ENCODE peak calls at places on chromosomes 6 and 20, in nine cellular contexts. S is HCT116, T is PC-9, B is cardiac fibroblast, K is fibroblast of the aortic adventitia, Y is heart right ventricle, Q is transverse colon, C is HL-60, D is hepatocyte. V is an unnamed sample.

GRCh38 chr20:47382746-47383145 is 26.2 kb upstream of the ZMYND8 start:
- DNase-seq in S (no peak), T (no peak), B (no peak), K (no peak), Y (no peak), Q (no peak), C (no peak), D (no peak), V (no peak)

GRCh38 chr20:21713901-21714296 is 8.4 kb downstream of the PAX1 start:
- DNase-seq in S (no peak), T (no peak), B (no peak), K (no peak), Y (no peak), Q (no peak), C (no peak), D (no peak), V (no peak)

GRCh38 chr6:93272201-93272600 is 147.2 kb downstream of the EPHA7 start:
- DNase-seq in S (no peak), T (no peak), B (no peak), K (no peak), Y (no peak), Q (no peak), C (no peak), D (no peak), V (no peak)

GRCh38 chr20:19265646-19266374 is 53.4 kb downstream of the SLC24A3 start:
- DNase-seq in S (no peak), T (no peak), B (no peak), K (no peak), Y (no peak), Q (no peak), C (no peak), D (no peak), V (no peak)

GRCh38 chr6:1190361-1190760 is 121.5 kb upstream of the FOXQ1 start:
- DNase-seq in S (no peak), T (peak; percentile 63), B (peak; percentile 38), K (peak; percentile 79), Y (no peak), Q (no peak), C (no peak), D (peak; percentile 79), V (peak; percentile 97)

GRCh38 chr6:44804546-44804945 is 417.0 kb downstream of the CDC5L start:
- DNase-seq in S (no peak), T (no peak), B (no peak), K (no peak), Y (no peak), Q (no peak), C (no peak), D (no peak), V (no peak)

GRCh38 chr20:62651285-62652021 is 9.2 kb downstream of the SLCO4A1 start:
- DNase-seq in S (no peak), T (peak; percentile 37), B (no peak), K (no peak), Y (peak; percentile 59), Q (peak; percentile 88), C (peak; percentile 96), D (peak; percentile 65), V (peak; percentile 9)

GRCh38 chr6:137811912-137812553 is 55.0 kb upstream of the TNFAIP3 start:
- DNase-seq in S (no peak), T (no peak), B (no peak), K (no peak), Y (no peak), Q (no peak), C (peak; percentile 38), D (no peak), V (no peak)

GRCh38 chr20:17543531-17543961 is 12.4 kb upstream of the BFSP1 start:
- DNase-seq in S (no peak), T (no peak), B (peak; percentile 80), K (peak; percentile 78), Y (no peak), Q (no peak), C (no peak), D (peak; percentile 39), V (no peak)

GRCh38 chr6:54063228-54063539 is 48.1 kb upstream of the MLIP start:
- DNase-seq in S (no peak), T (no peak), B (no peak), K (no peak), Y (no peak), Q (no peak), C (no peak), D (no peak), V (no peak)

GRCh38 chr6:25991785-25992412 is 29.3 kb downstream of the TRIM38 start:
- DNase-seq in S (no peak), T (peak; percentile 61), B (peak; percentile 63), K (peak; percentile 57), Y (peak; percentile 77), Q (peak; percentile 80), C (peak; percentile 91), D (peak; percentile 81), V (peak; percentile 38)

GRCh38 chr20:62200491-62201172 is 17.8 kb downstream of the MTG2 start:
- DNase-seq in S (no peak), T (no peak), B (no peak), K (no peak), Y (peak; percentile 8), Q (no peak), C (no peak), D (no peak), V (no peak)

GRCh38 chr20:63740501-63741353 is 1.2 kb downstream of the SLC2A4RG start:
- DNase-seq in S (peak; percentile 48), T (peak; percentile 82), B (peak; percentile 89), K (peak; percentile 94), Y (peak; percentile 95), Q (peak; percentile 93), C (peak; percentile 91), D (peak; percentile 95), V (peak; percentile 87)
- TF ChIP-seq CTCF in S (no peak), T (no peak), B (no peak), K (peak; percentile 20), Y (peak; percentile 66), Q (no peak), C (no peak), D (peak; percentile 20), V (peak; percentile 14)

DNA sequence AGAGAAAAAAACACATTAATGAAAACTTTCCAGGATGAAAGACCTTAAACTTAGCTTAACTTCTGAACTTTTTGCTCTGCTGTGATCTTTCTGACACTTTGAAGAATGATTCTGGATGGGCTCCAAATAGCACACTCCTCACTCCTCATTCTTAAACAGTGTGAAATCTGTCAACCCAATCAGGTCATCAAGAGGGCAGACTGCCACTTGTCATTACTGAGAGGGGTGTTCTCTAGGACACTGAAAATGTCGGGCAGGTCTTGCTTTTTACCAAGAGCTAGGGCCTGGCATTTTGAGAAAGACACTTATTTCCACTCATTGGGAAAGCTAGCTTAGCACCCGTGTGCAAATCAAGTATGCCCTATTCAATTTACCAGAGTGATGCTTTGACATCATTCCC is 122.3 kb downstream of the MTFR2 start:
- DNase-seq in S (no peak), T (peak; percentile 50), B (no peak), K (peak; percentile 39), Y (no peak), Q (no peak), C (no peak), D (no peak), V (no peak)
- H3K4me3 ChIP-seq in S (no peak overlapping the region), T (no peak overlapping the region), B (no peak overlapping the region), K (no peak overlapping the region), Y (no peak overlapping the region), Q (no peak overlapping the region), C (no peak overlapping the region), D (no peak overlapping the region), V (no peak overlapping the region)

DNA sequence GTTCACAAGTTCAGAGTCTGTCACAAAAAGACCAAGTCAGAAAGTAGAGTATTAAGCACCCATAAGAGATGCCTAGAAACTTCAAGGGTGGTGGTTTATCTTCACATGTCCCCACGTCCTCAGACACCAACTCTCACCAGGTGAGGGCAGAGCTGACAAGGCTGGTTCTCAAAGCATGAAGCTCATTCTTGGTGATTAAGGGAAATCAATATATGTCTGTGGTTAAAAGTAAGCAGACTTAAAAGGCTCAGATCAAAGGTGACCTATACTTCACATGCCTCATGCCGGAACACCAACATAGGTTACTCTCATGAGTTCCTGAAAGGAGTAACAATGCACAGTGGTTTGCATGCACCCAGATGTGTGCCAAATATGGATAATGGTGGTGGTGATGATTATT is 27.0 kb downstream of the IL17A start:
- DNase-seq in S (no peak), T (no peak), B (no peak), K (no peak), Y (no peak), Q (no peak), C (no peak), D (no peak), V (no peak)
- TF ChIP-seq CTCF in S (no peak), T (no peak), B (no peak), K (no peak), Y (no peak), Q (no peak), C (no peak), D (no peak), V (no peak)

GRCh38 chr6:11044712-11045167 is 635 bp upstream of the ELOVL2 start:
- DNase-seq in S (no peak), T (no peak), B (no peak), K (no peak), Y (no peak), Q (no peak), C (no peak), D (no peak), V (no peak)
- H3K4me3 ChIP-seq in S (no peak overlapping the region), T (no peak overlapping the region), B (peak overlapping the region; percentile 45), K (peak overlapping the region; percentile 46), Y (peak overlapping the region; percentile 52), Q (no peak overlapping the region), C (peak overlapping the region; percentile 57), D (peak overlapping the region; percentile 27), V (peak overlapping the region; percentile 41)

GRCh38 chr6:79630883-79631799 is at the start of gene SH3BGRL2:
- DNase-seq in S (peak; percentile 46), T (peak; percentile 37), B (peak; percentile 65), K (peak; percentile 40), Y (peak; percentile 71), Q (peak; percentile 91), C (peak; percentile 20), D (peak; percentile 87), V (peak; percentile 61)

GRCh38 chr6:79631800-79632172 is 657 bp downstream of the SH3BGRL2 start:
- DNase-seq in S (no peak), T (no peak), B (no peak), K (no peak), Y (no peak), Q (peak; percentile 39), C (no peak), D (no peak), V (no peak)

GRCh38 chr6:79628466-79629288 is 2.5 kb upstream of the SH3BGRL2 start:
- DNase-seq in S (no peak), T (no peak), B (no peak), K (no peak), Y (no peak), Q (no peak), C (no peak), D (no peak), V (peak; percentile 23)

GRCh38 chr6:79632580-79632979 is 1.5 kb downstream of the SH3BGRL2 start:
- DNase-seq in S (no peak), T (no peak), B (no peak), K (no peak), Y (no peak), Q (no peak), C (no peak), D (no peak), V (no peak)

GRCh38 chr6:79630400-79630882 is 688 bp upstream of the SH3BGRL2 start:
- DNase-seq in S (no peak), T (no peak), B (no peak), K (no peak), Y (no peak), Q (no peak), C (no peak), D (no peak), V (no peak)
- TF ChIP-seq CTCF in S (no peak), T (no peak), B (no peak), K (no peak), Y (no peak), Q (no peak), C (no peak), D (no peak), V (no peak)

GRCh38 chr20:25987073-25987927 is 290.6 kb upstream of the ZNF337 start:
- DNase-seq in S (no peak), T (no peak), B (peak; percentile 56), K (peak; percentile 24), Y (peak; percentile 60), Q (peak; percentile 27), C (peak; percentile 13), D (peak; percentile 46), V (peak; percentile 18)
- H3K4me3 ChIP-seq in S (no peak overlapping the region), T (no peak overlapping the region), B (peak overlapping the region; percentile 41), K (peak overlapping the region; percentile 48), Y (peak overlapping the region; percentile 36), Q (no peak overlapping the region), C (peak overlapping the region; percentile 18), D (no peak overlapping the region), V (no peak overlapping the region)